ENCODE peak calls at places on chromosomes 11 and 22, in seven cellular contexts. Y is H1, L is HepG2, N is SK-N-SH, X is K562, J is HCT116, E is GM12878. D is an unnamed sample.

GRCh38 chr11:77201370-77201769 is 73.3 kb downstream of the MYO7A start:
- DNase-seq in X (no peak), E (no peak), J (no peak), Y (no peak), N (no peak), L (no peak), D (no peak)

GRCh38 chr22:25318081-25318823 is 98.8 kb downstream of the CRYBB2 start:
- DNase-seq in N (no peak), Y (no peak), L (no peak), X (no peak), E (no peak), J (no peak), D (no peak)

GRCh38 chr11:19460718-19461405 is 220.1 kb upstream of the E2F8 start:
- DNase-seq in J (no peak), E (no peak), N (peak), X (no peak), L (no peak), Y (no peak), D (no peak)

GRCh38 chr11:19711911-19712280 is 741 bp upstream of the NAV2 start:
- DNase-seq in Y (no peak), L (no peak), E (no peak), X (no peak), N (no peak), J (no peak), D (no peak)

GRCh38 chr11:73197348-73197747 is 20.7 kb upstream of the P2RY2 start:
- DNase-seq in J (no peak), L (no peak), N (no peak), Y (no peak), X (no peak), E (no peak), D (no peak)

GRCh38 chr22:23146842-23147205 is 1.5 kb downstream of the RAB36 start:
- DNase-seq in J (no peak), L (no peak), X (no peak), Y (no peak), N (no peak), E (no peak), D (no peak)

GRCh38 chr11:9664276-9665171 is 647 bp downstream of the SWAP70 start:
- DNase-seq in N (no peak), L (peak), E (no peak), Y (no peak), X (no peak), J (no peak), D (peak)

GRCh38 chr11:112885744-112886706 is 75.2 kb upstream of the NCAM1 start:
- DNase-seq in L (no peak), Y (no peak), J (no peak), E (no peak), N (no peak), X (no peak), D (no peak)

GRCh38 chr22:21443057-21443734 is 24.0 kb upstream of the TMEM191C start:
- DNase-seq in L (no peak), X (no peak), E (no peak), Y (no peak), N (no peak), J (no peak), D (no peak)

GRCh38 chr11:73275381-73275750 is 3.2 kb downstream of the P2RY6 start:
- DNase-seq in Y (no peak), X (no peak), J (no peak), L (no peak), N (no peak), E (no peak), D (peak)

GRCh38 chr22:45922256-45922655 is 54.7 kb downstream of the WNT7B start:
- DNase-seq in Y (no peak), X (no peak), N (no peak), E (no peak), L (peak), J (no peak), D (no peak)

GRCh38 chr11:75150879-75151278 is at the start of gene SLCO2B1:
- DNase-seq in Y (no peak), X (no peak), E (no peak), J (no peak), L (no peak), N (no peak), D (no peak)

GRCh38 chr11:96781082-96781481 is 391.3 kb downstream of the JRKL start:
- DNase-seq in J (no peak), N (no peak), Y (no peak), L (no peak), E (no peak), X (no peak), D (no peak)

GRCh38 chr11:31397239-31397834 is 27.7 kb downstream of the DNAJC24 start:
- DNase-seq in J (no peak), L (peak), X (no peak), E (no peak), Y (no peak), N (peak), D (peak)

GRCh38 chr11:15223318-15223717 is 108.6 kb downstream of the INSC start:
- DNase-seq in N (no peak), Y (no peak), L (no peak), J (no peak), E (no peak), X (no peak), D (no peak)

GRCh38 chr11:45154276-45154675 is 7.8 kb downstream of the PRDM11 start:
- DNase-seq in L (no peak), X (no peak), Y (no peak), J (no peak), N (no peak), E (no peak), D (no peak)

GRCh38 chr11:77109236-77110019 is 6.8 kb downstream of the OMP start:
- DNase-seq in L (no peak), Y (no peak), N (no peak), X (no peak), E (no peak), J (no peak), D (no peak)

GRCh38 chr22:31122196-31122531 is 602 bp upstream of the INPP5J start:
- DNase-seq in Y (no peak), N (no peak), X (no peak), E (no peak), L (no peak), J (no peak), D (no peak)

GRCh38 chr11:24496371-24496727 is 504 bp upstream of the LUZP2 start:
- DNase-seq in J (no peak), X (no peak), Y (no peak), E (no peak), N (no peak), L (no peak), D (no peak)

DNA sequence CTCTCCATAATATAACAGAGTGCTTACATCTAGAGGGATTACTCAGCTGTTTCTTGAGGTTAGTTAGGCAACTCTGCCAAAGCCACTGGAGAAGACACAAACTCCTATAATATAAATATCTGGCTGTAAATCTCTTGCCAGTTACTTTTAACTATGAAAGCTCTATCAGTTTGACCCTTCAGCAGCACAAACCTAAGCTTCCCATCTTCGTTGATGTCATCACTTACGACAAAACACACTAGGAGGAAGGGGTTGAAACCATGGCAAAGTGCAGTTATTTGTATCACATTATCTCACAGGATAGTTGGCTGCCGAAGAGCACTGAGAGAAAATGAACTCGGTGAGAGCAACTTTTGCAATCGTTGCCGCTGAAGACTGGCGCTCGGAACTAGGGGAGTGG is 922.1 kb downstream of the OPCML start:
- DNase-seq in J (no peak), Y (no peak), N (no peak), X (no peak), E (no peak), L (no peak), D (no peak)
- TF ChIP-seq JUND in J (no peak), Y (no peak), N (no peak), X (no peak), E (no peak), L (no peak), D (no peak)

GRCh38 chr22:38172489-38173155 is 9.0 kb downstream of the PLA2G6 start:
- DNase-seq in Y (no peak), N (no peak), L (peak), J (no peak), E (no peak), X (no peak), D (no peak)
- TF ChIP-seq JUND in Y (no peak), N (no peak), L (peak), J (no peak), E (no peak), X (no peak), D (no peak)

DNA sequence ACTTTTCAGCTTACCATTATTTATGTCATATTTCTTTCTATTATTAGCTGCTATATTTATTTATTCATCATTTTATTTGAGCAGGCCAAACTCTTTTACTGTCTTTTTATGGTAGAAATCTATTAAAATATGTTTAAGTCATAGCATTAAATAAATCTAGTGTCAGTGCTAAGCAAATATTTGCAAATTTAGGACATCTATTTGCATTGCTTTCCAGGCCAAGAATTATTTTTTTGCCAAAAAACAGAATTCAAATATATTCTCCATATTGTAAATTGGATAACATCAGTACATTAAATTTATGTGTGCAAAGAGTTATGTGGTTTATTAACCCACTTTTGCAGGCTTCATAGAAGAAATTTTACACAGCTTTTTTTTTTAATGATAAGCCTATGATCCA is 588.7 kb upstream of the LRRC4C start:
- DNase-seq in X (no peak), E (no peak), L (no peak), N (no peak), J (no peak), Y (no peak), D (no peak)
- TF ChIP-seq JUND in X (no peak), E (no peak), L (no peak), N (no peak), J (no peak), Y (no peak), D (no peak)

GRCh38 chr11:36304349-36304748 is 8.3 kb downstream of the PRR5L start:
- DNase-seq in N (no peak), L (no peak), Y (no peak), X (no peak), E (no peak), J (no peak), D (peak)

GRCh38 chr11:36305047-36305446 is 9.0 kb downstream of the PRR5L start:
- DNase-seq in E (no peak), L (no peak), X (no peak), N (no peak), J (no peak), Y (no peak), D (no peak)

GRCh38 chr11:36296925-36297604 is 977 bp downstream of the PRR5L start:
- DNase-seq in J (no peak), L (no peak), X (no peak), E (no peak), N (no peak), Y (no peak), D (no peak)

GRCh38 chr11:36295926-36296325 is at the start of gene PRR5L:
- DNase-seq in N (no peak), X (no peak), J (no peak), Y (no peak), E (no peak), L (no peak), D (no peak)

GRCh38 chr11:36300651-36301050 is 4.6 kb downstream of the PRR5L start:
- DNase-seq in J (no peak), L (no peak), Y (no peak), X (no peak), E (no peak), N (no peak), D (no peak)
- TF ChIP-seq JUND in J (no peak), L (no peak), Y (no peak), X (no peak), E (no peak), N (no peak), D (no peak)

DNA sequence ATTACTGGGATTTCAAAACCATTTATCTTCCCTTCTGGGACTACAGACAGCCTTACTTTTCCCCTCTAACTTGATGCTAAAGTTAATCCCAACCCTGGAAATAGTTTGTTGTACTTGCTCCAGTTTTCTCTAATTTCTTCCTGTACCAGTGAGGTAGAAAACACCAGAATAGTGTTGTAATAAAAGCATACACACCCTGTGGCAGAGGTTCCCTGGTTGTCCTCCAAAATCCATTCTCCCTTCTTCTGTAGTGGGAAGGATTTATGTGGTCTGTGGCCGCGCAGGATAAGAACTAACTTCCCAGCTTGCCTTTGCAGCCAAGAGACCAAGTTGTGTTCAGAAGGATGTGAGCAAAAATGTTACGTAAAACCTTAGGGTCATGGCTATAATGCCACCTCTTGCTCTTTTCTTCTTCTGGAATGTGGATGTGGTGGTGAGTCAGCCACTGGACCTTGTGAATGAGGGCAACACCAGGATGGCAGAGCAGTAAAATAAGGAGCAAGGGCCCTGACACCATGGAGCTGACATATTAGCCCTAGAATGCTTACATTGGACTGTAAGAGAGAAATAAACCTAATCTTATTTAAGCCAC is 28.4 kb downstream of the CCDC90B start:
- DNase-seq in E (no peak), Y (no peak), L (peak), X (no peak), N (no peak), J (no peak), D (no peak)
- TF ChIP-seq JUND in E (no peak), Y (no peak), L (peak), X (no peak), N (no peak), J (peak), D (no peak)

GRCh38 chr11:10856689-10857603 is 907 bp downstream of the ZBED5 start:
- DNase-seq in L (peak), Y (no peak), J (no peak), E (peak), X (peak), N (peak), D (peak)
- TF ChIP-seq JUND in L (no peak), Y (no peak), J (no peak), E (no peak), X (no peak), N (no peak), D (no peak)

GRCh38 chr11:12285106-12285505 is 92.3 kb upstream of the PARVA start:
- DNase-seq in J (no peak), Y (no peak), N (no peak), X (no peak), E (no peak), L (no peak), D (no peak)
- TF ChIP-seq JUND in J (no peak), Y (no peak), N (peak), X (no peak), E (no peak), L (no peak), D (no peak)

GRCh38 chr11:62404918-62405317 is 13.9 kb upstream of the SCGB1A1 start:
- DNase-seq in X (no peak), N (no peak), J (no peak), E (no peak), Y (no peak), L (no peak), D (no peak)
- TF ChIP-seq JUND in X (no peak), N (no peak), J (no peak), E (no peak), Y (no peak), L (no peak), D (no peak)

D was measured in T47D.